ENCODE peak calls at places on chromosomes 16 and 17, in six cellular contexts. Z, G, L, M, I and C are unnamed samples.

GRCh38 chr16:9966569-9967157 is 215.6 kb downstream of the GRIN2A start:
- DNase-seq in M (no peak), Z (no peak), I (no peak), L (peak; percentile 32), G (no peak), C (peak; percentile 11)

GRCh38 chr17:282912-283882 is 69.4 kb downstream of the RPH3AL start:
- DNase-seq in M (no peak), G (no peak), Z (no peak), I (no peak), L (no peak), C (no peak)

GRCh38 chr17:33944412-33944811 is 310.7 kb upstream of the CCL2 start:
- DNase-seq in G (no peak), M (no peak), L (no peak), Z (no peak), I (no peak), C (no peak)

GRCh38 chr16:85564277-85565051 is 48.7 kb upstream of the GSE1 start:
- DNase-seq in M (no peak), Z (no peak), G (no peak), L (no peak), I (no peak), C (no peak)

GRCh38 chr16:68782198-68783174 is 45.4 kb downstream of the CDH1 start:
- DNase-seq in G (no peak), M (no peak), L (peak; percentile 46), Z (no peak), I (no peak), C (no peak)

GRCh38 chr16:89195521-89196171 is 4.7 kb downstream of the SLC22A31 start:
- DNase-seq in I (no peak), M (no peak), L (no peak), G (no peak), Z (no peak), C (no peak)

GRCh38 chr16:50553182-50553710 is 5.0 kb downstream of the NKD1 start:
- DNase-seq in L (no peak), G (no peak), Z (no peak), I (no peak), M (no peak), C (no peak)

GRCh38 chr16:73020409-73020884 is 27.5 kb downstream of the ZFHX3 start:
- DNase-seq in M (no peak), Z (peak; percentile 89), I (no peak), G (peak; percentile 84), L (no peak), C (peak; percentile 82)

GRCh38 chr16:11320170-11320569 is 25.1 kb upstream of the RMI2 start:
- DNase-seq in G (no peak), I (no peak), L (no peak), Z (no peak), M (no peak), C (no peak)

GRCh38 chr17:65564793-65565192 is 3.3 kb upstream of the AXIN2 start:
- DNase-seq in L (no peak), M (peak; percentile 58), G (no peak), I (peak; percentile 64), Z (no peak), C (no peak)

GRCh38 chr17:57761887-57762286 is 16.8 kb upstream of the CCDC182 start:
- DNase-seq in Z (no peak), M (no peak), I (no peak), G (no peak), L (no peak), C (no peak)

GRCh38 chr16:88695218-88695617 is 8.9 kb upstream of the SNAI3 start:
- DNase-seq in M (no peak), L (no peak), I (no peak), G (no peak), Z (no peak), C (no peak)

GRCh38 chr16:23535901-23536300 is 21.2 kb downstream of the EARS2 start:
- DNase-seq in L (no peak), G (no peak), I (no peak), M (no peak), Z (no peak), C (no peak)

GRCh38 chr17:21025446-21025845 is 17.4 kb downstream of the USP22 start:
- DNase-seq in I (no peak), Z (no peak), G (no peak), M (no peak), L (no peak), C (no peak)

GRCh38 chr17:29257756-29258155 is 11.1 kb downstream of the CRYBA1 start:
- DNase-seq in G (no peak), Z (no peak), M (no peak), I (no peak), L (no peak), C (peak; percentile 11)

GRCh38 chr17:6712058-6712853 is 913 bp downstream of the SLC13A5 start:
- DNase-seq in M (peak; percentile 66), I (peak; percentile 79), G (no peak), L (no peak), Z (no peak), C (no peak)

GRCh38 chr17:32970281-32970680 is 21.4 kb upstream of the SPACA3 start:
- DNase-seq in G (no peak), L (no peak), I (peak; percentile 22), Z (no peak), M (peak; percentile 34), C (peak; percentile 42)

GRCh38 chr16:56551796-56552738 is 12.8 kb upstream of the MT4 start:
- DNase-seq in I (peak; percentile 22), M (no peak), Z (no peak), G (no peak), L (no peak), C (no peak)

GRCh38 chr17:73630957-73631595 is 13.2 kb downstream of the SDK2 start:
- DNase-seq in G (no peak), M (no peak), Z (no peak), I (no peak), L (no peak), C (no peak)

GRCh38 chr16:68746951-68747350 is 9.9 kb downstream of the CDH1 start:
- DNase-seq in Z (no peak), L (no peak), I (no peak), G (no peak), M (no peak), C (no peak)

GRCh38 chr16:50442221-50442620 is 73.4 kb upstream of the BRD7 start:
- DNase-seq in I (no peak), L (no peak), M (no peak), Z (no peak), G (no peak), C (no peak)

GRCh38 chr16:20897253-20897896 is 2.8 kb downstream of the DCUN1D3 start:
- DNase-seq in L (no peak), Z (no peak), I (no peak), G (no peak), M (no peak), C (peak; percentile 53)

GRCh38 chr16:84508502-84508901 is 4.0 kb upstream of the MEAK7 start:
- DNase-seq in L (no peak), G (no peak), Z (no peak), I (no peak), M (no peak), C (no peak)

DNA sequence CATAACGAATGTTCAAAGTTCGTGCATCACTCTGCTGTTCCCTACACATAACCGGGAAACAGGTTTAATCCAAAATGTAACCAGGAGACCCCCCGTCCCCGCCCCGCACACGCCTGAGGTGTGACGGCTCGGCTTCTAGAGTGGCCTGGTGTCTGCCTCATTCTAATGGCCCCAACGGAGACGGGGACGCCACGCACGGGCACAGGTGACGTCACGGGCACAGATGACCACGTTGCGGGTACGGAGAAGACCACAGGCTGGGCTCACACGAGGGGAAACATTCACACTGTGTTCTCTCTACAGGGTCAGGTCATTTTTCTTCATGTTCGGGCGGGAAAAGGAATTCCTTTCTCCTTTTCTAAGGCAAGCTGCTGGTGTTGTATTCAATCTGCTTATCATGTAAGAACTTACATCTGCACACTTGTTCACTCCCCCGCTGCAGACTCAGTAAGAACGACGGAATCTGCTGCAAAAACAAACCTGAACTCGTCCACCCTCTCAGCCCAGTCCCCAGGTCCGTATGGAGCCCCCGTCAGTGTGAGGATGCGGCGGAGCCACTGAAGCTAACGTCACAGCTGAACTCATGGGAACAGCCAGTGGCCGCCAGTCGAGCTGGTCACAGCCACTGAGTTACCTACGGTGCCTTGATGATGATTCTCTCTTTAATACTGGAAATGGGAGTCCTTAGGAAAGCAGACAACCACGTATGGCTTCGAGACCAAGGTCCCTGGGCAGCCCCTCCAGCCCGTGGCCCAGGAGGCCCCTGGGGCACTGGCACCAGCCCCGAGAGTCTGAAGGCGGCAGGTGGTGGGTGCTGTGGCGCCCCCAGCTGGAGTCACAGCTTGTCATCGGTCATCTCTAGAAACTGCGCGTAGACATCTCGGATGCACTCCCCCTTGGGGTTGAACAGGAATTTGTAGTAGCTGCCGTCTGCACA is 32.9 kb downstream of the WDR45B start:
- DNase-seq in Z (no peak), G (no peak), I (peak; percentile 45), L (no peak), M (no peak), C (no peak)
- TF ChIP-seq CTCF in Z (no peak), G (no peak), I (no peak), L (no peak), M (no peak), C (peak; percentile 52)

GRCh38 chr17:52724578-52724977 is 566.1 kb upstream of the CA10 start:
- DNase-seq in G (no peak), L (no peak), I (no peak), M (no peak), Z (no peak), C (no peak)
- TF ChIP-seq CTCF in G (no peak), L (no peak), I (no peak), M (no peak), Z (no peak), C (no peak)

DNA sequence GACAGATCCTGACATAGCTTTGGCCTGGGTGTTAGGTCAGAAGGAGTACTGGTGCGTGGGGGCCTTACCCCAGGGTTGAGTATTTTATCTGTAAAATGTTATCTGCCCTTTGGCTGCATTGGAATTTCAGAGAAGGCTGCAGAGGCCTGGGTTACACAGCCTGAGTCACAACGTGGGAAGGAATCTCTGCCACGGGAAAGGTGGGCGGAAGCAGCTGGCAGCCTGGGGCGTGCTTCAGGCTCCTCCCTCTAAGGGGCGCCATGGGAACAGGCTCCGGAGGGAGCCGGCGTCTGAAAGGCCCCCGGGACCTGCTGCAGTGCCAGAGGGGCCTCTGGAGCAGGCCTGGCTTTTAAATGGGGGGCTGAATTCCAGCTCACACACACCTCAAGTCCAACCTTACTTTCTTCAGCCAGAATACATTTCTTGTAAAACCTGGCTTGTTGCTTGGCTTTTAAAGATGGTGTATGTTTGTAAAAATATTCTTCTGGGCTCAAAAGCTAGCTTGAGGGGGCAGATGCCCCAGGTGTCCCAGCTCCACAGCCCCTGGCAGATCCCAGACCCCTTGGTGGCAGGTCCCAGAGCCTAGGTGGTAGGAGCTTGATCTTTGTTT is 142.2 kb downstream of the RAB11FIP4 start:
- DNase-seq in L (no peak), G (peak; percentile 79), Z (peak; percentile 44), I (peak; percentile 57), M (peak; percentile 54), C (peak; percentile 61)
- TF ChIP-seq CTCF in L (peak; percentile 50), G (peak; percentile 39), Z (peak; percentile 36), I (no peak), M (no peak), C (peak; percentile 52)

DNA sequence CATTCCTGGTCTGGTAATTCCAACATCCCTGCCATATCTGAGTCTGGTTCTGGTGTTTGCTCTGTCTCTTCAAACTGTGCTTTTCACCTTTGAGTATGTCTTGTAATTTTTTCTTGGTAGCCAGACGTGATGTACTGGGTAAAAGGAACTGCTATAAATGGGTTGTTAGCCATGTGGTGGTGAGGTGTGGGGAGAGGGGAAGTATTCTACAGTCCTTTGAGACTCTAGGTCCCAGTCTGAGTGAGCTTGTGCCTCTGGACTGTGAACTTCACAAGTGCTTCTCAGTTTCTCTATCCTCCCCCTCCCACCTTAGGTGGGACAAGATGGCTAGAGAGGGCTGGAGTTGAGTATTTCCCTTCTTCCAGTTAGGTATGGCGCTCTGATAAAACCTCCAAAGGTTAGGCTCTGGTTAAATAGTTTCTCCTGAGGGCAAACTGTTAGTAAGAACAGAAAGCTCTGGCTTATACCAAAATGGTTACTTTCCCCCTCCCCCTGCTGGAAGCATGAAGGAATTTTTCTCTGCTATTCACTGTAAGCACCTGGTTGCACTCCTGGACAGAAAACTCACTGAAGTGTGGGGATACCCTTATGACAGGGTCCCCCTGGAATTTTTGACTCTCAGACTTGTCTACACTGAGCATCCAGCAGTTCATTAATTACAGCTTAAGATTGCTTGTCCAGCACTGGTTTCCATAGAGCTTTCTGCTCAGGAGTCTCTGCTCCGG is 87.8 kb downstream of the MARCHF10 start:
- DNase-seq in I (no peak), M (no peak), Z (peak; percentile 24), G (peak; percentile 63), L (no peak), C (no peak)
- TF ChIP-seq CTCF in I (no peak), M (no peak), Z (peak; percentile 35), G (peak; percentile 43), L (no peak), C (peak; percentile 61)